ENCODE peak calls at places on chromosomes 13 and 19, in nine cellular contexts. L, C, N, G, F, K, Q, H and X are unnamed samples.

GRCh38 chr13:28568286-28568685 is 73.4 kb upstream of the FLT1 start:
- DNase-seq in L (no peak), C (peak), N (peak), G (no peak), F (no peak), K (peak), Q (no peak), H (peak), X (peak)

GRCh38 chr13:41463823-41464602 is 6.7 kb downstream of the RGCC start:
- DNase-seq in L (no peak), C (no peak), N (no peak), G (no peak), F (no peak), K (no peak), Q (no peak), H (no peak), X (no peak)

GRCh38 chr13:21297914-21298831 is 121.7 kb downstream of the MRPL57 start:
- DNase-seq in L (peak), C (peak), N (peak), G (peak), F (peak), K (peak), Q (peak), H (peak), X (peak)

GRCh38 chr19:45715139-45715538 is 15.6 kb downstream of the FBXO46 start:
- DNase-seq in L (no peak), C (no peak), N (no peak), G (no peak), F (no peak), K (no peak), Q (no peak), H (no peak), X (no peak)

GRCh38 chr19:40419780-40420179 is 6.0 kb downstream of the SERTAD1 start:
- DNase-seq in L (no peak), C (no peak), N (no peak), G (no peak), F (no peak), K (no peak), Q (no peak), H (no peak), X (no peak)

GRCh38 chr13:110617326-110618072 is 2.2 kb downstream of the NAXD start:
- DNase-seq in L (no peak), C (no peak), N (no peak), G (no peak), F (no peak), K (no peak), Q (no peak), H (no peak), X (no peak)

GRCh38 chr19:19185853-19186728 is 5.9 kb downstream of the BORCS8 start:
- DNase-seq in L (no peak), C (peak), N (no peak), G (peak), F (peak), K (peak), Q (peak), H (peak), X (peak)

GRCh38 chr19:15316498-15316897 is 15.8 kb downstream of the BRD4 start:
- DNase-seq in L (no peak), C (no peak), N (no peak), G (no peak), F (no peak), K (no peak), Q (no peak), H (no peak), X (no peak)

GRCh38 chr13:48493851-48494250 is 39.0 kb downstream of the RCBTB2 start:
- DNase-seq in L (no peak), C (no peak), N (no peak), G (no peak), F (no peak), K (no peak), Q (no peak), H (no peak), X (no peak)

GRCh38 chr13:100275746-100276145 is 186.9 kb downstream of the PCCA start:
- DNase-seq in L (no peak), C (no peak), N (no peak), G (no peak), F (no peak), K (no peak), Q (no peak), H (peak), X (no peak)

GRCh38 chr13:28392896-28393295 is 102.0 kb downstream of the FLT1 start:
- DNase-seq in L (no peak), C (no peak), N (no peak), G (no peak), F (no peak), K (no peak), Q (no peak), H (no peak), X (no peak)

GRCh38 chr19:2315818-2316353 is 7.9 kb upstream of the LINGO3 start:
- DNase-seq in L (no peak), C (no peak), N (no peak), G (no peak), F (no peak), K (no peak), Q (peak), H (peak), X (no peak)

GRCh38 chr13:105471683-105472082 is 1063.8 kb downstream of the EFNB2 start:
- DNase-seq in L (no peak), C (no peak), N (no peak), G (no peak), F (no peak), K (no peak), Q (no peak), H (no peak), X (no peak)

GRCh38 chr19:4519172-4519496 is 848 bp upstream of the PLIN4 start:
- DNase-seq in L (no peak), C (no peak), N (no peak), G (no peak), F (no peak), K (no peak), Q (no peak), H (no peak), X (no peak)

GRCh38 chr13:36074659-36075058 is 56.5 kb downstream of the DCLK1 start:
- DNase-seq in L (no peak), C (no peak), N (no peak), G (no peak), F (no peak), K (no peak), Q (no peak), H (no peak), X (peak)

GRCh38 chr19:3426433-3426832 is 53.9 kb downstream of the SMIM24 start:
- DNase-seq in L (no peak), C (no peak), N (no peak), G (no peak), F (no peak), K (no peak), Q (no peak), H (no peak), X (no peak)

GRCh38 chr13:80783926-80784325 is 443.0 kb upstream of the SPRY2 start:
- DNase-seq in L (no peak), C (no peak), N (no peak), G (no peak), F (no peak), K (peak), Q (no peak), H (no peak), X (no peak)

GRCh38 chr13:74443623-74444022 is 309.4 kb upstream of the KLF12 start:
- DNase-seq in L (peak), C (no peak), N (no peak), G (no peak), F (no peak), K (no peak), Q (no peak), H (no peak), X (no peak)

GRCh38 chr13:108595416-108596257 is 33.8 kb upstream of the MYO16 start:
- DNase-seq in L (no peak), C (no peak), N (peak), G (no peak), F (no peak), K (no peak), Q (no peak), H (no peak), X (no peak)

GRCh38 chr19:19444694-19445155 is 39.2 kb downstream of the GATAD2A start:
- DNase-seq in L (no peak), C (no peak), N (no peak), G (no peak), F (no peak), K (no peak), Q (no peak), H (peak), X (no peak)

GRCh38 chr13:50685491-50685890 is 158.0 kb downstream of the DLEU7 start:
- DNase-seq in L (no peak), C (no peak), N (peak), G (no peak), F (no peak), K (peak), Q (no peak), H (no peak), X (no peak)